ENCODE peak calls at places on chromosome 4, in four cellular contexts. One of them, this sample, is unnamed.

GRCh38 chr4:145840162-145840768 is 98.4 kb downstream of the ZNF827 start:
- DNase-seq in amniotic stem cell: no peak
- DNase-seq in stimulated activated CD4-positive, alpha-beta T cell treated with anti-CD3 and anti-CD28 coated beads, Interleukin-12 subunit alpha, Interleukin-12 subunit beta, amount 100 ng/mL, for 4 hours: no peak
- DNase-seq in NCI-H1105: peak; percentile 4
- DNase-seq in this sample: peak; percentile 0

GRCh38 chr4:112897548-112897947 is 151.9 kb upstream of the ANK2 start:
- DNase-seq in amniotic stem cell: no peak
- DNase-seq in stimulated activated CD4-positive, alpha-beta T cell treated with anti-CD3 and anti-CD28 coated beads, Interleukin-12 subunit alpha, Interleukin-12 subunit beta, amount 100 ng/mL, for 4 hours: no peak
- DNase-seq in NCI-H1105: no peak
- DNase-seq in this sample: no peak

GRCh38 chr4:132001542-132001941 is 1147.6 kb upstream of the PCDH10 start:
- DNase-seq in amniotic stem cell: no peak
- DNase-seq in stimulated activated CD4-positive, alpha-beta T cell treated with anti-CD3 and anti-CD28 coated beads, Interleukin-12 subunit alpha, Interleukin-12 subunit beta, amount 100 ng/mL, for 4 hours: no peak
- DNase-seq in NCI-H1105: no peak
- DNase-seq in this sample: no peak

GRCh38 chr4:84691170-84691691 is 108.3 kb downstream of the CDS1 start:
- DNase-seq in amniotic stem cell: peak; percentile 88
- DNase-seq in stimulated activated CD4-positive, alpha-beta T cell treated with anti-CD3 and anti-CD28 coated beads, Interleukin-12 subunit alpha, Interleukin-12 subunit beta, amount 100 ng/mL, for 4 hours: no peak
- DNase-seq in NCI-H1105: no peak
- DNase-seq in this sample: no peak

GRCh38 chr4:98506462-98507132 is 151.8 kb downstream of the TSPAN5 start:
- DNase-seq in amniotic stem cell: no peak
- DNase-seq in stimulated activated CD4-positive, alpha-beta T cell treated with anti-CD3 and anti-CD28 coated beads, Interleukin-12 subunit alpha, Interleukin-12 subunit beta, amount 100 ng/mL, for 4 hours: no peak
- DNase-seq in NCI-H1105: no peak
- DNase-seq in this sample: no peak

GRCh38 chr4:169270156-169270809 is 473 bp downstream of the SH3RF1 start:
- DNase-seq in amniotic stem cell: no peak
- DNase-seq in stimulated activated CD4-positive, alpha-beta T cell treated with anti-CD3 and anti-CD28 coated beads, Interleukin-12 subunit alpha, Interleukin-12 subunit beta, amount 100 ng/mL, for 4 hours: peak; percentile 6
- DNase-seq in NCI-H1105: peak; percentile 31
- DNase-seq in this sample: no peak

GRCh38 chr4:1466034-1466960 is 60.1 kb upstream of the NKX1-1 start:
- DNase-seq in amniotic stem cell: no peak
- DNase-seq in stimulated activated CD4-positive, alpha-beta T cell treated with anti-CD3 and anti-CD28 coated beads, Interleukin-12 subunit alpha, Interleukin-12 subunit beta, amount 100 ng/mL, for 4 hours: no peak
- DNase-seq in NCI-H1105: no peak
- DNase-seq in this sample: no peak

GRCh38 chr4:123577507-123577906 is 180.9 kb downstream of the SPRY1 start:
- DNase-seq in amniotic stem cell: no peak
- DNase-seq in stimulated activated CD4-positive, alpha-beta T cell treated with anti-CD3 and anti-CD28 coated beads, Interleukin-12 subunit alpha, Interleukin-12 subunit beta, amount 100 ng/mL, for 4 hours: no peak
- DNase-seq in NCI-H1105: no peak
- DNase-seq in this sample: no peak